ENCODE peak calls at places on chromosomes 6 and 20, in four cellular contexts. One of them, this sample, is unnamed.

GRCh38 chr6:21386744-21387143 is 206.8 kb upstream of the SOX4 start:
- DNase-seq in transverse colon: no peak
- DNase-seq in osteocyte: no peak
- DNase-seq in NCI-H1694: no peak
- DNase-seq in this sample: no peak

GRCh38 chr6:135286962-135287525 is 105.9 kb downstream of the MYB start:
- DNase-seq in NCI-H1694: no peak
- DNase-seq in transverse colon: no peak
- DNase-seq in osteocyte: no peak
- DNase-seq in this sample: no peak

GRCh38 chr6:154488276-154488627 is 22.2 kb downstream of the CNKSR3 start:
- DNase-seq in osteocyte: no peak
- DNase-seq in transverse colon: no peak
- DNase-seq in NCI-H1694: no peak
- DNase-seq in this sample: no peak

GRCh38 chr6:422423-423061 is 31.0 kb downstream of the IRF4 start:
- DNase-seq in osteocyte: no peak
- DNase-seq in transverse colon: no peak
- DNase-seq in NCI-H1694: no peak
- DNase-seq in this sample: no peak

GRCh38 chr6:43521836-43522235 is 4.9 kb downstream of the POLR1C start:
- DNase-seq in transverse colon: no peak
- DNase-seq in osteocyte: no peak
- DNase-seq in NCI-H1694: no peak
- DNase-seq in this sample: no peak

GRCh38 chr20:50306478-50307423 is 116.1 kb downstream of the CEBPB start:
- DNase-seq in transverse colon: no peak
- DNase-seq in NCI-H1694: no peak
- DNase-seq in osteocyte: no peak
- DNase-seq in this sample: no peak

GRCh38 chr6:42068872-42069522 is 18.7 kb downstream of the TAF8 start:
- DNase-seq in transverse colon: no peak
- DNase-seq in osteocyte: no peak
- DNase-seq in NCI-H1694: no peak
- DNase-seq in this sample: no peak

GRCh38 chr6:4936681-4937041 is 67.2 kb downstream of the RPP40 start:
- DNase-seq in transverse colon: no peak
- DNase-seq in NCI-H1694: peak
- DNase-seq in osteocyte: no peak
- DNase-seq in this sample: peak

GRCh38 chr6:514396-514973 is 122.9 kb downstream of the IRF4 start:
- DNase-seq in osteocyte: no peak
- DNase-seq in NCI-H1694: no peak
- DNase-seq in transverse colon: no peak
- DNase-seq in this sample: no peak

GRCh38 chr6:149813351-149813750 is 50.8 kb downstream of the LRP11 start:
- DNase-seq in NCI-H1694: no peak
- DNase-seq in transverse colon: no peak
- DNase-seq in osteocyte: no peak
- DNase-seq in this sample: no peak

GRCh38 chr6:36284359-36284758 is 14.5 kb downstream of the PNPLA1 start:
- DNase-seq in osteocyte: no peak
- DNase-seq in transverse colon: no peak
- DNase-seq in NCI-H1694: no peak
- DNase-seq in this sample: no peak

GRCh38 chr20:37935435-37935834 is 32.5 kb downstream of the VSTM2L start:
- DNase-seq in osteocyte: no peak
- DNase-seq in transverse colon: no peak
- DNase-seq in NCI-H1694: no peak
- DNase-seq in this sample: no peak

GRCh38 chr20:46646659-46647380 is 4.4 kb downstream of the SLC13A3 start:
- DNase-seq in NCI-H1694: no peak
- DNase-seq in osteocyte: peak
- DNase-seq in transverse colon: no peak
- DNase-seq in this sample: no peak

GRCh38 chr20:43925215-43925614 is 10.6 kb downstream of the TOX2 start:
- DNase-seq in transverse colon: no peak
- DNase-seq in NCI-H1694: no peak
- DNase-seq in osteocyte: no peak
- DNase-seq in this sample: no peak

GRCh38 chr20:53227523-53227922 is 255.4 kb downstream of the TSHZ2 start:
- DNase-seq in NCI-H1694: no peak
- DNase-seq in transverse colon: no peak
- DNase-seq in osteocyte: no peak
- DNase-seq in this sample: no peak

GRCh38 chr20:58690851-58691250 is 1.7 kb upstream of the NPEPL1 start:
- DNase-seq in transverse colon: no peak
- DNase-seq in NCI-H1694: no peak
- DNase-seq in osteocyte: peak
- DNase-seq in this sample: no peak

GRCh38 chr6:3946779-3947178 is 97.6 kb downstream of the FAM50B start:
- DNase-seq in NCI-H1694: no peak
- DNase-seq in osteocyte: no peak
- DNase-seq in transverse colon: no peak
- DNase-seq in this sample: no peak

This sample was measured in NCI-H2171.